ENCODE peak calls at places on chromosomes 1 and 21, in five cellular contexts. One of them, this sample, is unnamed.

GRCh38 chr1:196467230-196467629 is 141.0 kb downstream of the KCNT2 start:
- DNase-seq in K562: no peak
- DNase-seq in A549: no peak
- DNase-seq in GM12878: no peak
- DNase-seq in HL-60: no peak
- DNase-seq in this sample: no peak

GRCh38 chr21:44370027-44370735 is 16.8 kb downstream of the TRPM2 start:
- DNase-seq in K562: peak; percentile 75
- DNase-seq in A549: peak; percentile 52
- DNase-seq in GM12878: no peak
- DNase-seq in HL-60: no peak
- DNase-seq in this sample: no peak

GRCh38 chr1:64050601-64051000 is 152.8 kb upstream of the UBE2U start:
- DNase-seq in K562: no peak
- DNase-seq in A549: no peak
- DNase-seq in GM12878: no peak
- DNase-seq in HL-60: no peak
- DNase-seq in this sample: no peak

GRCh38 chr1:9340864-9341263 is 48.2 kb downstream of the SPSB1 start:
- DNase-seq in K562: no peak
- DNase-seq in A549: no peak
- DNase-seq in GM12878: no peak
- DNase-seq in HL-60: peak; percentile 61
- DNase-seq in this sample: no peak

GRCh38 chr1:205692406-205692805 is 12.1 kb upstream of the SLC45A3 start:
- DNase-seq in K562: no peak
- DNase-seq in A549: no peak
- DNase-seq in GM12878: no peak
- DNase-seq in HL-60: no peak
- DNase-seq in this sample: no peak

GRCh38 chr1:44724408-44725308 is 6.3 kb downstream of the RNU5D-1 start:
- DNase-seq in K562: no peak
- DNase-seq in A549: no peak
- DNase-seq in GM12878: no peak
- DNase-seq in HL-60: peak; percentile 34
- DNase-seq in this sample: no peak

GRCh38 chr1:45282346-45282745 is 44.3 kb upstream of the HPDL start:
- DNase-seq in K562: no peak
- DNase-seq in A549: no peak
- DNase-seq in GM12878: no peak
- DNase-seq in HL-60: peak; percentile 23
- DNase-seq in this sample: no peak

GRCh38 chr21:33584455-33584854 is 4.0 kb downstream of the DONSON start:
- DNase-seq in K562: peak; percentile 33
- DNase-seq in A549: no peak
- DNase-seq in GM12878: no peak
- DNase-seq in HL-60: no peak
- DNase-seq in this sample: no peak

GRCh38 chr1:42176902-42177519 is 12.5 kb upstream of the GUCA2A start:
- DNase-seq in K562: peak; percentile 69
- DNase-seq in A549: peak; percentile 40
- DNase-seq in GM12878: no peak
- DNase-seq in HL-60: peak; percentile 34
- DNase-seq in this sample: peak; percentile 24

GRCh38 chr21:45104560-45104959 is 30.2 kb downstream of the ADARB1 start:
- DNase-seq in K562: no peak
- DNase-seq in A549: no peak
- DNase-seq in GM12878: no peak
- DNase-seq in HL-60: no peak
- DNase-seq in this sample: no peak

GRCh38 chr1:70504821-70505193 is 93.7 kb downstream of the CTH start:
- DNase-seq in K562: no peak
- DNase-seq in A549: no peak
- DNase-seq in GM12878: no peak
- DNase-seq in HL-60: no peak
- DNase-seq in this sample: no peak

GRCh38 chr1:242764161-242764560 is 239.7 kb upstream of the PLD5 start:
- DNase-seq in K562: no peak
- DNase-seq in A549: no peak
- DNase-seq in GM12878: no peak
- DNase-seq in HL-60: no peak
- DNase-seq in this sample: no peak

GRCh38 chr1:109615879-109616278 is 3.5 kb downstream of the GNAT2 start:
- DNase-seq in K562: no peak
- DNase-seq in A549: no peak
- DNase-seq in GM12878: no peak
- DNase-seq in HL-60: peak; percentile 95
- DNase-seq in this sample: no peak

GRCh38 chr1:182624582-182624981 is 20.4 kb upstream of the RGS16 start:
- DNase-seq in K562: no peak
- DNase-seq in A549: no peak
- DNase-seq in GM12878: no peak
- DNase-seq in HL-60: no peak
- DNase-seq in this sample: no peak

GRCh38 chr1:236673284-236673919 is 12.9 kb upstream of the ACTN2 start:
- DNase-seq in K562: no peak
- DNase-seq in A549: no peak
- DNase-seq in GM12878: no peak
- DNase-seq in HL-60: no peak
- DNase-seq in this sample: no peak

GRCh38 chr1:166738873-166739272 is 100.4 kb upstream of the POGK start:
- DNase-seq in K562: no peak
- DNase-seq in A549: no peak
- DNase-seq in GM12878: no peak
- DNase-seq in HL-60: no peak
- DNase-seq in this sample: no peak

GRCh38 chr1:166740668-166741276 is 98.5 kb upstream of the POGK start:
- DNase-seq in K562: no peak
- DNase-seq in A549: no peak
- DNase-seq in GM12878: no peak
- DNase-seq in HL-60: no peak
- DNase-seq in this sample: no peak
- TF ChIP-seq REST in K562: no peak
- TF ChIP-seq REST in A549: no peak
- TF ChIP-seq REST in GM12878: no peak
- TF ChIP-seq REST in HL-60: no peak
- TF ChIP-seq REST in this sample: no peak

GRCh38 chr1:35589516-35590427 is 16.7 kb downstream of the TFAP2E start:
- DNase-seq in K562: no peak
- DNase-seq in A549: no peak
- DNase-seq in GM12878: no peak
- DNase-seq in HL-60: no peak
- DNase-seq in this sample: no peak

GRCh38 chr1:35587736-35588135 is 14.6 kb downstream of the TFAP2E start:
- DNase-seq in K562: no peak
- DNase-seq in A549: no peak
- DNase-seq in GM12878: no peak
- DNase-seq in HL-60: no peak
- DNase-seq in this sample: no peak

GRCh38 chr1:35588197-35588910 is 15.2 kb downstream of the TFAP2E start:
- DNase-seq in K562: no peak
- DNase-seq in A549: no peak
- DNase-seq in GM12878: no peak
- DNase-seq in HL-60: no peak
- DNase-seq in this sample: no peak

GRCh38 chr1:35585281-35585680 is 12.2 kb downstream of the TFAP2E start:
- DNase-seq in K562: no peak
- DNase-seq in A549: no peak
- DNase-seq in GM12878: no peak
- DNase-seq in HL-60: no peak
- DNase-seq in this sample: no peak

GRCh38 chr1:35586808-35587207 is 13.7 kb downstream of the TFAP2E start:
- DNase-seq in K562: no peak
- DNase-seq in A549: no peak
- DNase-seq in GM12878: no peak
- DNase-seq in HL-60: no peak
- DNase-seq in this sample: no peak
- H3K27ac ChIP-seq in K562: no peak overlapping the region
- H3K27ac ChIP-seq in A549: no peak overlapping the region
- H3K27ac ChIP-seq in GM12878: no peak overlapping the region
- H3K27ac ChIP-seq in HL-60: no peak overlapping the region
- H3K27ac ChIP-seq in this sample: no peak overlapping the region

GRCh38 chr1:13996334-13996733 is 296.3 kb downstream of the PRDM2 start:
- DNase-seq in K562: no peak
- DNase-seq in A549: no peak
- DNase-seq in GM12878: no peak
- DNase-seq in HL-60: no peak
- DNase-seq in this sample: no peak
- TF ChIP-seq REST in K562: no peak
- TF ChIP-seq REST in A549: no peak
- TF ChIP-seq REST in GM12878: no peak
- TF ChIP-seq REST in HL-60: no peak
- TF ChIP-seq REST in this sample: no peak

DNA sequence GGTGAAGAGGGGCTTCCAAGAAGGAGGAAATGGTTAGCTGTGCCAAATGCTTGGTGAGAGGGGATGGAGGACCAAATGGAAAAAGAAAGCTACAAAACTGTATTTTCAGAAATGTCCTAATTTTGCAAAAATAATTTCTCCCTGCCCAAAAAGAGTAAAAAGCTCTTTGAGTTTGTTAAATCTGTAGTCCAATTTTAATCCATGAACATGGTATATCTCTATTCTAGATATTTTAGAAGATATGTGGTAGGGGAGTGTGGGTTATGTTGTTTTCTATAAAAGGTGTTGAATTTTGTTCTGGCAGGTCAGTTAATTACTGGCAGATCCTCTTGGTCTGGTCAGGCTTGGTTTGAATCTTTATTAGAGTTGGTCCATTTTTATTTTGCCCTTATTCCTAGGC is 474.1 kb upstream of the VAMP3 start:
- DNase-seq in K562: no peak
- DNase-seq in A549: no peak
- DNase-seq in GM12878: no peak
- DNase-seq in HL-60: no peak
- DNase-seq in this sample: no peak
- H3K27ac ChIP-seq in K562: no peak overlapping the region
- H3K27ac ChIP-seq in A549: peak overlapping the region; percentile 97
- H3K27ac ChIP-seq in GM12878: no peak overlapping the region
- H3K27ac ChIP-seq in HL-60: no peak overlapping the region
- H3K27ac ChIP-seq in this sample: no peak overlapping the region

GRCh38 chr1:1954831-1955441 is 35.9 kb upstream of the TMEM52 start:
- DNase-seq in K562: peak; percentile 64
- DNase-seq in A549: no peak
- DNase-seq in GM12878: no peak
- DNase-seq in HL-60: no peak
- DNase-seq in this sample: no peak
- TF ChIP-seq REST in K562: no peak
- TF ChIP-seq REST in A549: no peak
- TF ChIP-seq REST in GM12878: no peak
- TF ChIP-seq REST in HL-60: no peak
- TF ChIP-seq REST in this sample: no peak

DNA sequence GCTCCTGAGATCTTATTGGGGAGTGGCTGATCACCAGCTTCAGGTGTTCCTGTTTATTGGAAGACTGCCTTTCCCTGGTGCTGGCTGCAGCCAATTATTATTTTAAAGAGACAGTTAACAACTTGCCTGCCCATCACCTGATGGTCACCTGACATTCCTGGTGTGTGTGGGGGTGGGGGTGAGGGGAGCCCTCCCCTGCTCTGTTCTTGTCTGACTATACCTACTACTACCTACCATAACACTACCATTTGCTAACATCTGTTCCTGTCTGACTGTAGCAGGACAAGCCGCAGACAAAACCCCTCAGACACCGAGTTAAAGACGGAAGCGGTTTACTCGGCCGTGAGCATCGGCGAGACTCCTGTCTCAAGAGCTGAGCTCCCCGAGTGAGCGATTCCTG is 54.9 kb upstream of the NBPF3 start:
- DNase-seq in K562: no peak
- DNase-seq in A549: no peak
- DNase-seq in GM12878: no peak
- DNase-seq in HL-60: no peak
- DNase-seq in this sample: no peak
- H3K27ac ChIP-seq in K562: no peak overlapping the region
- H3K27ac ChIP-seq in A549: no peak overlapping the region
- H3K27ac ChIP-seq in GM12878: no peak overlapping the region
- H3K27ac ChIP-seq in HL-60: no peak overlapping the region
- H3K27ac ChIP-seq in this sample: no peak overlapping the region

GRCh38 chr1:191886977-191887376 is 271.3 kb upstream of the RGS18 start:
- DNase-seq in K562: no peak
- DNase-seq in A549: no peak
- DNase-seq in GM12878: no peak
- DNase-seq in HL-60: no peak
- DNase-seq in this sample: no peak
- TF ChIP-seq REST in K562: no peak
- TF ChIP-seq REST in A549: no peak
- TF ChIP-seq REST in GM12878: no peak
- TF ChIP-seq REST in HL-60: no peak
- TF ChIP-seq REST in this sample: no peak

This sample was measured in Panc1.